ENCODE peak calls at places on chromosomes 5 and 9, in ten cellular contexts. W is NCI-H774, J is left ventricle myocardium inferior, F is endothelial cell, E is cardiac muscle cell, G is dermis microvascular lymphatic vessel endothelial cell, O is glutamatergic neuron, B is GM23338, M is occipital lobe, S is D721Med. Y is an unnamed sample.

GRCh38 chr9:121609845-121610637 is 41.4 kb upstream of the DAB2IP start:
- DNase-seq in W (no peak), J (no peak), F (no peak), E (peak), G (peak), O (no peak), B (no peak), M (peak), S (no peak), Y (no peak)

GRCh38 chr5:139698461-139699146 is 50.5 kb downstream of the CXXC5 start:
- DNase-seq in W (peak), J (peak), F (peak), E (peak), G (peak), O (peak), B (peak), M (peak), S (no peak), Y (peak)

GRCh38 chr9:34338664-34339063 is 9.3 kb downstream of the NUDT2 start:
- DNase-seq in W (no peak), J (no peak), F (no peak), E (no peak), G (no peak), O (no peak), B (no peak), M (peak), S (no peak), Y (no peak)

GRCh38 chr9:84111726-84112125 is 131.1 kb downstream of the RMI1 start:
- DNase-seq in W (no peak), J (no peak), F (no peak), E (peak), G (no peak), O (peak), B (no peak), M (no peak), S (no peak), Y (no peak)

GRCh38 chr9:137982132-137982666 is 104.6 kb downstream of the CACNA1B start:
- DNase-seq in W (no peak), J (no peak), F (no peak), E (no peak), G (no peak), O (no peak), B (no peak), M (no peak), S (no peak), Y (no peak)

GRCh38 chr5:28380172-28380571 is 1341.8 kb upstream of the CDH9 start:
- DNase-seq in W (no peak), J (no peak), F (no peak), E (no peak), G (no peak), O (no peak), B (no peak), M (no peak), S (no peak), Y (no peak)

GRCh38 chr5:78591972-78592700 is 56.4 kb downstream of the LHFPL2 start:
- DNase-seq in W (no peak), J (no peak), F (no peak), E (peak), G (no peak), O (no peak), B (peak), M (no peak), S (no peak), Y (no peak)

GRCh38 chr9:37946971-37947370 is 43.0 kb upstream of the SLC25A51 start:
- DNase-seq in W (no peak), J (no peak), F (no peak), E (no peak), G (no peak), O (no peak), B (no peak), M (no peak), S (no peak), Y (no peak)

GRCh38 chr5:98568336-98568735 is 205.1 kb upstream of the RGMB start:
- DNase-seq in W (no peak), J (no peak), F (no peak), E (peak), G (no peak), O (no peak), B (no peak), M (no peak), S (no peak), Y (no peak)

GRCh38 chr5:124519396-124519795 is 227.0 kb downstream of the ZNF608 start:
- DNase-seq in W (no peak), J (no peak), F (no peak), E (peak), G (no peak), O (no peak), B (no peak), M (peak), S (no peak), Y (no peak)

GRCh38 chr9:134686896-134687295 is 45.3 kb downstream of the COL5A1 start:
- DNase-seq in W (no peak), J (no peak), F (no peak), E (no peak), G (no peak), O (no peak), B (no peak), M (no peak), S (no peak), Y (no peak)

GRCh38 chr9:38200431-38200830 is 131.4 kb upstream of the SHB start:
- DNase-seq in W (no peak), J (no peak), F (no peak), E (no peak), G (no peak), O (peak), B (no peak), M (no peak), S (no peak), Y (no peak)

GRCh38 chr9:125296843-125297372 is 35.3 kb downstream of the GAPVD1 start:
- DNase-seq in W (peak), J (no peak), F (no peak), E (no peak), G (no peak), O (no peak), B (no peak), M (no peak), S (no peak), Y (peak)

GRCh38 chr9:118162711-118163110 is 458.5 kb downstream of the TLR4 start:
- DNase-seq in W (no peak), J (no peak), F (no peak), E (no peak), G (no peak), O (no peak), B (no peak), M (no peak), S (no peak), Y (no peak)

GRCh38 chr9:89993678-89994630 is 389.1 kb downstream of the GADD45G start:
- DNase-seq in W (no peak), J (peak), F (no peak), E (peak), G (no peak), O (no peak), B (peak), M (no peak), S (no peak), Y (no peak)

GRCh38 chr5:142104491-142104890 is 4.1 kb upstream of the NDFIP1 start:
- DNase-seq in W (no peak), J (no peak), F (no peak), E (no peak), G (no peak), O (no peak), B (no peak), M (no peak), S (no peak), Y (no peak)

GRCh38 chr9:120362446-120362845 is 217.5 kb downstream of the CDK5RAP2 start:
- DNase-seq in W (no peak), J (no peak), F (no peak), E (peak), G (no peak), O (no peak), B (no peak), M (no peak), S (no peak), Y (no peak)

GRCh38 chr9:96141666-96142065 is 160.3 kb downstream of the HSD17B3 start:
- DNase-seq in W (no peak), J (no peak), F (no peak), E (no peak), G (no peak), O (no peak), B (no peak), M (no peak), S (no peak), Y (no peak)

GRCh38 chr5:25418978-25419377 is 774.2 kb upstream of the CDH10 start:
- DNase-seq in W (no peak), J (no peak), F (no peak), E (no peak), G (no peak), O (no peak), B (no peak), M (no peak), S (no peak), Y (no peak)

GRCh38 chr5:142323480-142324376 is 1.1 kb downstream of the SPRY4 start:
- DNase-seq in W (no peak), J (peak), F (no peak), E (peak), G (no peak), O (no peak), B (no peak), M (no peak), S (no peak), Y (no peak)

GRCh38 chr5:154543380-154543779 is 65.4 kb upstream of the HAND1 start:
- DNase-seq in W (no peak), J (no peak), F (no peak), E (peak), G (no peak), O (no peak), B (no peak), M (no peak), S (no peak), Y (no peak)

GRCh38 chr5:178392998-178393397 is 160.4 kb upstream of the PHYKPL start:
- DNase-seq in W (no peak), J (no peak), F (no peak), E (no peak), G (no peak), O (no peak), B (no peak), M (no peak), S (no peak), Y (no peak)

GRCh38 chr5:67182406-67182805 is 14.2 kb downstream of the CD180 start:
- DNase-seq in W (no peak), J (peak), F (no peak), E (peak), G (peak), O (no peak), B (peak), M (peak), S (no peak), Y (no peak)

GRCh38 chr5:177133119-177133844 is at the start of gene NSD1:
- DNase-seq in W (peak), J (peak), F (peak), E (peak), G (peak), O (peak), B (peak), M (peak), S (no peak), Y (peak)

GRCh38 chr9:135370411-135371375 is 108.9 kb upstream of the PPP1R26 start:
- DNase-seq in W (no peak), J (no peak), F (no peak), E (no peak), G (no peak), O (no peak), B (no peak), M (no peak), S (no peak), Y (peak)

GRCh38 chr5:27472000-27472763 is 433.8 kb upstream of the CDH9 start:
- DNase-seq in W (no peak), J (no peak), F (peak), E (peak), G (no peak), O (peak), B (peak), M (no peak), S (no peak), Y (no peak)

GRCh38 chr5:43609752-43610151 is 6.8 kb downstream of the NNT start:
- DNase-seq in W (no peak), J (no peak), F (no peak), E (no peak), G (no peak), O (no peak), B (no peak), M (no peak), S (no peak), Y (no peak)

GRCh38 chr9:35452481-35452880 is 37.4 kb upstream of the RUSC2 start:
- DNase-seq in W (no peak), J (no peak), F (no peak), E (peak), G (no peak), O (no peak), B (peak), M (no peak), S (no peak), Y (no peak)

GRCh38 chr5:179371681-179372675 is 26.7 kb upstream of the ADAMTS2 start:
- DNase-seq in W (peak), J (no peak), F (no peak), E (no peak), G (no peak), O (peak), B (no peak), M (no peak), S (peak), Y (peak)

GRCh38 chr9:128419061-128419925 is 1.4 kb upstream of the CERCAM start:
- DNase-seq in W (peak), J (no peak), F (no peak), E (peak), G (no peak), O (no peak), B (no peak), M (no peak), S (no peak), Y (no peak)

Y was measured in NCI-H1105 treated with DMSO at 0.1 percent for 48 hours.